ENCODE peak calls at places on chromosomes 2 and 18, in seven cellular contexts. J is retina, E is NB4, M is T-helper 2 cell, D is left ventricle myocardium superior, C is cardiac muscle cell, W is NCI-H2171 treated with DMSO at 0.1 percent for 48 hours. U is an unnamed sample.

GRCh38 chr2:160334028-160334729 is 134.1 kb upstream of the ITGB6 start:
- DNase-seq in M (peak; percentile 39), C (no peak), E (no peak), D (no peak), W (no peak), J (no peak), U (no peak)

GRCh38 chr18:57630759-57631660 is 9.4 kb upstream of the NARS1 start:
- DNase-seq in W (no peak), J (no peak), D (no peak), M (no peak), C (no peak), E (no peak), U (no peak)

GRCh38 chr2:20065885-20066602 is 14.6 kb upstream of the LAPTM4A start:
- DNase-seq in D (peak; percentile 81), E (peak; percentile 27), C (no peak), W (peak; percentile 64), J (no peak), M (peak; percentile 15), U (no peak)

GRCh38 chr2:2850891-2851290 is 519.8 kb upstream of the MYT1L start:
- DNase-seq in J (no peak), W (peak; percentile 84), C (no peak), M (no peak), D (no peak), E (no peak), U (no peak)

GRCh38 chr2:25009954-25010353 is 31.9 kb upstream of the EFR3B start:
- DNase-seq in W (no peak), J (no peak), D (no peak), M (no peak), C (no peak), E (peak; percentile 49), U (no peak)

GRCh38 chr2:126936219-126936618 is 37.5 kb downstream of the TEX51 start:
- DNase-seq in J (no peak), E (no peak), D (no peak), M (no peak), W (no peak), C (no peak), U (no peak)

GRCh38 chr2:37232131-37232933 is 874 bp downstream of the NDUFAF7 start:
- DNase-seq in D (peak; percentile 28), M (no peak), C (no peak), E (peak; percentile 38), W (no peak), J (no peak), U (peak; percentile 18)

GRCh38 chr18:60978338-60978737 is 354.9 kb upstream of the CDH20 start:
- DNase-seq in D (no peak), W (no peak), E (no peak), C (no peak), M (no peak), J (no peak), U (no peak)

GRCh38 chr2:241379481-241380480 is 23.7 kb downstream of the FARP2 start:
- DNase-seq in J (no peak), D (no peak), E (no peak), W (no peak), M (no peak), C (no peak), U (no peak)

GRCh38 chr2:54480025-54480424 is 23.9 kb downstream of the SPTBN1 start:
- DNase-seq in M (no peak), C (no peak), J (no peak), W (no peak), D (no peak), E (no peak), U (no peak)

GRCh38 chr2:205546417-205546816 is 135.9 kb upstream of the NRP2 start:
- DNase-seq in J (no peak), E (peak; percentile 37), D (no peak), M (no peak), W (no peak), C (peak; percentile 20), U (no peak)

GRCh38 chr2:172480301-172481218 is 53.2 kb downstream of the ITGA6 start:
- DNase-seq in C (peak; percentile 13), J (no peak), W (no peak), E (peak; percentile 73), M (peak; percentile 12), D (peak; percentile 52), U (no peak)

GRCh38 chr18:9931146-9931545 is 17.3 kb downstream of the VAPA start:
- DNase-seq in J (no peak), W (no peak), D (no peak), C (no peak), E (no peak), M (no peak), U (no peak)

GRCh38 chr2:196808281-196808680 is 874 bp downstream of the C2orf66 start:
- DNase-seq in J (no peak), M (no peak), W (peak; percentile 72), E (peak; percentile 14), C (no peak), D (no peak), U (peak; percentile 11)

GRCh38 chr18:55179460-55180195 is 220.4 kb upstream of the CCDC68 start:
- DNase-seq in C (no peak), M (no peak), W (no peak), J (no peak), E (no peak), D (no peak), U (no peak)

GRCh38 chr2:26934335-26934724 is 36.1 kb upstream of the MAPRE3 start:
- DNase-seq in M (no peak), E (no peak), J (no peak), W (no peak), D (no peak), C (no peak), U (no peak)